ENCODE peak calls at places on chromosomes 11 and 22, in four cellular contexts. H is EH, X is germinal center, F is COR-L47. U is an unnamed sample.

GRCh38 chr11:93753241-93753640 is 11.8 kb downstream of the C11orf54 start:
- DNase-seq in X (no peak), H (no peak), F (no peak), U (no peak)

GRCh38 chr11:126561327-126561893 is 205.9 kb downstream of the ST3GAL4 start:
- DNase-seq in X (no peak), F (no peak), H (peak; percentile 77), U (no peak)

GRCh38 chr11:107711861-107712260 is at the start of gene SLN:
- DNase-seq in F (no peak), X (no peak), H (no peak), U (no peak)

GRCh38 chr11:94731921-94732601 is 36.1 kb upstream of the AMOTL1 start:
- DNase-seq in H (peak; percentile 95), X (no peak), F (no peak), U (no peak)

GRCh38 chr11:102287963-102288744 is 29.1 kb upstream of the BIRC3 start:
- DNase-seq in X (peak; percentile 78), H (peak; percentile 81), F (peak; percentile 79), U (peak; percentile 70)

GRCh38 chr11:39220069-39220468 is 2239.4 kb downstream of the LRRC4C start:
- DNase-seq in H (no peak), F (no peak), X (no peak), U (no peak)

GRCh38 chr11:106369224-106369623 is 291.8 kb downstream of the AASDHPPT start:
- DNase-seq in F (no peak), H (no peak), X (no peak), U (no peak)

GRCh38 chr11:63611395-63611747 is 2.9 kb downstream of the PLAAT3 start:
- DNase-seq in X (no peak), F (no peak), H (no peak), U (no peak)

GRCh38 chr22:32620992-32621391 is 146.4 kb downstream of the FBXO7 start:
- DNase-seq in F (no peak), X (no peak), H (no peak), U (no peak)